ENCODE peak calls at places on chromosomes 1 and 21, in seven cellular contexts. One of them, this sample, is unnamed. For H3K4me1, the result is how much of the 10 kb centered on the place peaks cover.

GRCh38 chr1:156148236-156148635 is 5.1 kb upstream of the SEMA4A start:
- DNase-seq in breast epithelium: no peak
- DNase-seq in left ventricle myocardium inferior: no peak
- DNase-seq in PC-9: no peak
- DNase-seq in heart right ventricle: no peak
- DNase-seq in kidney: no peak
- DNase-seq in colonic mucosa: no peak
- DNase-seq in this sample: no peak

GRCh38 chr1:1137256-1138045 is 21.6 kb upstream of the C1orf159 start:
- DNase-seq in colonic mucosa: peak
- DNase-seq in breast epithelium: no peak
- DNase-seq in heart right ventricle: no peak
- DNase-seq in kidney: no peak
- DNase-seq in left ventricle myocardium inferior: no peak
- DNase-seq in PC-9: no peak
- DNase-seq in this sample: no peak

GRCh38 chr1:246479061-246479460 is 28.0 kb downstream of the SMYD3 start:
- DNase-seq in heart right ventricle: no peak
- DNase-seq in breast epithelium: no peak
- DNase-seq in PC-9: no peak
- DNase-seq in colonic mucosa: no peak
- DNase-seq in left ventricle myocardium inferior: no peak
- DNase-seq in kidney: no peak
- DNase-seq in this sample: no peak

GRCh38 chr1:185441608-185442007 is 124.6 kb upstream of the IVNS1ABP start:
- DNase-seq in left ventricle myocardium inferior: no peak
- DNase-seq in colonic mucosa: no peak
- DNase-seq in breast epithelium: no peak
- DNase-seq in kidney: no peak
- DNase-seq in heart right ventricle: no peak
- DNase-seq in PC-9: peak
- DNase-seq in this sample: peak

GRCh38 chr1:48775817-48776399 is 783 bp downstream of the BEND5 start:
- DNase-seq in left ventricle myocardium inferior: no peak
- DNase-seq in PC-9: no peak
- DNase-seq in breast epithelium: no peak
- DNase-seq in colonic mucosa: no peak
- DNase-seq in kidney: no peak
- DNase-seq in heart right ventricle: no peak
- DNase-seq in this sample: no peak

GRCh38 chr1:70486676-70487470 is 75.8 kb downstream of the CTH start:
- DNase-seq in breast epithelium: no peak
- DNase-seq in PC-9: peak
- DNase-seq in colonic mucosa: no peak
- DNase-seq in kidney: no peak
- DNase-seq in left ventricle myocardium inferior: no peak
- DNase-seq in heart right ventricle: peak
- DNase-seq in this sample: peak

GRCh38 chr1:173342766-173343165 is 134.4 kb upstream of the PRDX6 start:
- DNase-seq in PC-9: no peak
- DNase-seq in heart right ventricle: no peak
- DNase-seq in kidney: no peak
- DNase-seq in breast epithelium: no peak
- DNase-seq in left ventricle myocardium inferior: no peak
- DNase-seq in colonic mucosa: no peak
- DNase-seq in this sample: no peak

GRCh38 chr1:8473892-8474300 is 156.0 kb downstream of the SLC45A1 start:
- DNase-seq in PC-9: no peak
- DNase-seq in kidney: no peak
- DNase-seq in breast epithelium: no peak
- DNase-seq in colonic mucosa: no peak
- DNase-seq in heart right ventricle: no peak
- DNase-seq in left ventricle myocardium inferior: no peak
- DNase-seq in this sample: no peak

GRCh38 chr1:78176448-78176847 is 130.7 kb downstream of the GIPC2 start:
- DNase-seq in breast epithelium: no peak
- DNase-seq in heart right ventricle: peak
- DNase-seq in kidney: no peak
- DNase-seq in colonic mucosa: peak
- DNase-seq in PC-9: no peak
- DNase-seq in left ventricle myocardium inferior: no peak
- DNase-seq in this sample: no peak

GRCh38 chr1:74714429-74715362 is 18.2 kb downstream of the CRYZ start:
- DNase-seq in kidney: no peak
- DNase-seq in colonic mucosa: no peak
- DNase-seq in PC-9: no peak
- DNase-seq in breast epithelium: no peak
- DNase-seq in heart right ventricle: no peak
- DNase-seq in left ventricle myocardium inferior: no peak
- DNase-seq in this sample: no peak

GRCh38 chr1:227072991-227073390 is 132.9 kb downstream of the COQ8A start:
- DNase-seq in breast epithelium: no peak
- DNase-seq in heart right ventricle: no peak
- DNase-seq in colonic mucosa: no peak
- DNase-seq in left ventricle myocardium inferior: no peak
- DNase-seq in PC-9: no peak
- DNase-seq in kidney: no peak
- DNase-seq in this sample: no peak

GRCh38 chr1:115084902-115085505 is 4.3 kb downstream of the TSPAN2 start:
- DNase-seq in kidney: no peak
- DNase-seq in breast epithelium: no peak
- DNase-seq in heart right ventricle: peak
- DNase-seq in colonic mucosa: no peak
- DNase-seq in PC-9: peak
- DNase-seq in left ventricle myocardium inferior: no peak
- DNase-seq in this sample: no peak

GRCh38 chr21:42544544-42544943 is 30.9 kb downstream of the SLC37A1 start:
- DNase-seq in kidney: no peak
- DNase-seq in colonic mucosa: no peak
- DNase-seq in heart right ventricle: no peak
- DNase-seq in left ventricle myocardium inferior: no peak
- DNase-seq in breast epithelium: no peak
- DNase-seq in PC-9: no peak
- DNase-seq in this sample: no peak

GRCh38 chr21:32256873-32257620 is 21.8 kb downstream of the MIS18A start:
- DNase-seq in colonic mucosa: peak
- DNase-seq in kidney: peak
- DNase-seq in PC-9: no peak
- DNase-seq in heart right ventricle: peak
- DNase-seq in left ventricle myocardium inferior: peak
- DNase-seq in breast epithelium: peak
- DNase-seq in this sample: peak

GRCh38 chr1:32622806-32623694 is 27.3 kb downstream of the ZBTB8OS start:
- DNase-seq in heart right ventricle: no peak
- DNase-seq in colonic mucosa: no peak
- DNase-seq in PC-9: no peak
- DNase-seq in breast epithelium: no peak
- DNase-seq in kidney: no peak
- DNase-seq in left ventricle myocardium inferior: no peak
- DNase-seq in this sample: no peak

GRCh38 chr1:47423872-47424271 is 7.8 kb downstream of the FOXE3 start:
- DNase-seq in breast epithelium: no peak
- DNase-seq in heart right ventricle: no peak
- DNase-seq in colonic mucosa: no peak
- DNase-seq in kidney: no peak
- DNase-seq in PC-9: no peak
- DNase-seq in left ventricle myocardium inferior: no peak
- DNase-seq in this sample: no peak

GRCh38 chr1:198681831-198682756 is 43.3 kb downstream of the PTPRC start:
- DNase-seq in heart right ventricle: peak
- DNase-seq in colonic mucosa: peak
- DNase-seq in kidney: no peak
- DNase-seq in left ventricle myocardium inferior: no peak
- DNase-seq in breast epithelium: peak
- DNase-seq in PC-9: peak
- DNase-seq in this sample: no peak

GRCh38 chr1:48674641-48675040 is 102.0 kb downstream of the BEND5 start:
- DNase-seq in PC-9: no peak
- DNase-seq in heart right ventricle: no peak
- DNase-seq in breast epithelium: no peak
- DNase-seq in kidney: no peak
- DNase-seq in left ventricle myocardium inferior: no peak
- DNase-seq in colonic mucosa: no peak
- DNase-seq in this sample: no peak

GRCh38 chr1:4048076-4048475 is 148.0 kb upstream of the C1orf174 start:
- DNase-seq in left ventricle myocardium inferior: no peak
- DNase-seq in PC-9: no peak
- DNase-seq in colonic mucosa: no peak
- DNase-seq in heart right ventricle: no peak
- DNase-seq in breast epithelium: no peak
- DNase-seq in kidney: no peak
- DNase-seq in this sample: no peak

GRCh38 chr1:4044967-4045366 is 144.9 kb upstream of the C1orf174 start:
- DNase-seq in breast epithelium: no peak
- DNase-seq in heart right ventricle: no peak
- DNase-seq in PC-9: no peak
- DNase-seq in colonic mucosa: no peak
- DNase-seq in left ventricle myocardium inferior: no peak
- DNase-seq in kidney: no peak
- DNase-seq in this sample: no peak

GRCh38 chr1:4047666-4048065 is 147.6 kb upstream of the C1orf174 start:
- DNase-seq in PC-9: no peak
- DNase-seq in kidney: no peak
- DNase-seq in colonic mucosa: no peak
- DNase-seq in left ventricle myocardium inferior: no peak
- DNase-seq in heart right ventricle: no peak
- DNase-seq in breast epithelium: no peak
- DNase-seq in this sample: no peak

GRCh38 chr1:4046836-4047461 is 146.9 kb upstream of the C1orf174 start:
- DNase-seq in colonic mucosa: no peak
- DNase-seq in PC-9: no peak
- DNase-seq in breast epithelium: no peak
- DNase-seq in left ventricle myocardium inferior: no peak
- DNase-seq in heart right ventricle: no peak
- DNase-seq in kidney: no peak
- DNase-seq in this sample: no peak

DNA sequence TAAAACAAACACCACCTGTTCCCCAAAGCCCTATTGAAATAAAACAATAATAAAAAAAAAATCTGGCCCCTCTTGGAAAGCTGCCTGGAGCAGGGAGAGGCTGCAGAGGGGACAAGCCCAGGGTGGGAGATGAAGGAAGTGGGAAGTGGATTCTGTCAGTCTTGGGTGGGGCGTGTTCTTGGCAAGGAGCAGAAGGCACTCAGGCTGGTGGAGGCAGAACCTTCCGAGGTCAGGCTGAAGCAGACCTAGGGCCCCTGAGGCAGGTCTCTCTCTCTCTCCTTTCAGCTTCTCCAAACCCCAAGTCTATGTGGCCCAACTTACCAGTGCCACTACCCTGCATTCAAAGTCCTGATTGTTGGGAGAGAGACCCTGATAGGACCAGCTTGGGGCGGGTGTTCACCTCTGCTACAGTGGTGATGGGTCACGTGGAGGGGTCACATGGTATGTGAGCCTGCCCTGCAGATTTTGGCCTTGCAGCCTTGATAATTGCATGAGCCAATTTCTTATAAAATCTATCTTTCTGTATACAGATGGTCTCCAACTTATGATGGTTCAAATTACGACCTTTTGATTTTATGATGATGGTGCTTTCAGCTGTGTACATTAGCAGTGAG is 145.4 kb upstream of the C1orf174 start:
- DNase-seq in left ventricle myocardium inferior: no peak
- DNase-seq in breast epithelium: no peak
- DNase-seq in colonic mucosa: no peak
- DNase-seq in heart right ventricle: no peak
- DNase-seq in PC-9: no peak
- DNase-seq in kidney: no peak
- DNase-seq in this sample: no peak
- H3K4me1 ChIP-seq in left ventricle myocardium inferior: under half
- H3K4me1 ChIP-seq in breast epithelium: under half
- H3K4me1 ChIP-seq in colonic mucosa: under half
- H3K4me1 ChIP-seq in heart right ventricle: under half
- H3K4me1 ChIP-seq in PC-9: under half
- H3K4me1 ChIP-seq in kidney: under half
- H3K4me1 ChIP-seq in this sample: under half

GRCh38 chr1:34926894-34927293 is 2.6 kb downstream of the DLGAP3 start:
- DNase-seq in kidney: no peak
- DNase-seq in colonic mucosa: peak
- DNase-seq in heart right ventricle: no peak
- DNase-seq in PC-9: no peak
- DNase-seq in left ventricle myocardium inferior: no peak
- DNase-seq in breast epithelium: no peak
- DNase-seq in this sample: no peak

GRCh38 chr1:34927316-34927715 is 2.1 kb downstream of the DLGAP3 start:
- DNase-seq in breast epithelium: no peak
- DNase-seq in PC-9: no peak
- DNase-seq in kidney: no peak
- DNase-seq in left ventricle myocardium inferior: no peak
- DNase-seq in colonic mucosa: peak
- DNase-seq in heart right ventricle: no peak
- DNase-seq in this sample: no peak

GRCh38 chr1:34924759-34925555 is 4.5 kb downstream of the DLGAP3 start:
- DNase-seq in left ventricle myocardium inferior: peak
- DNase-seq in kidney: peak
- DNase-seq in breast epithelium: peak
- DNase-seq in PC-9: no peak
- DNase-seq in colonic mucosa: peak
- DNase-seq in heart right ventricle: peak
- DNase-seq in this sample: peak

GRCh38 chr1:34926156-34926555 is 3.3 kb downstream of the DLGAP3 start:
- DNase-seq in breast epithelium: no peak
- DNase-seq in left ventricle myocardium inferior: no peak
- DNase-seq in kidney: no peak
- DNase-seq in colonic mucosa: peak
- DNase-seq in heart right ventricle: no peak
- DNase-seq in PC-9: no peak
- DNase-seq in this sample: no peak

GRCh38 chr1:34925730-34926129 is 3.7 kb downstream of the DLGAP3 start:
- DNase-seq in colonic mucosa: no peak
- DNase-seq in breast epithelium: no peak
- DNase-seq in kidney: no peak
- DNase-seq in heart right ventricle: no peak
- DNase-seq in PC-9: no peak
- DNase-seq in left ventricle myocardium inferior: no peak
- DNase-seq in this sample: no peak
- TF ChIP-seq CTCF in colonic mucosa: no peak
- TF ChIP-seq CTCF in breast epithelium: no peak
- TF ChIP-seq CTCF in kidney: no peak
- TF ChIP-seq CTCF in heart right ventricle: no peak
- TF ChIP-seq CTCF in PC-9: no peak
- TF ChIP-seq CTCF in left ventricle myocardium inferior: no peak
- TF ChIP-seq CTCF in this sample: no peak

DNA sequence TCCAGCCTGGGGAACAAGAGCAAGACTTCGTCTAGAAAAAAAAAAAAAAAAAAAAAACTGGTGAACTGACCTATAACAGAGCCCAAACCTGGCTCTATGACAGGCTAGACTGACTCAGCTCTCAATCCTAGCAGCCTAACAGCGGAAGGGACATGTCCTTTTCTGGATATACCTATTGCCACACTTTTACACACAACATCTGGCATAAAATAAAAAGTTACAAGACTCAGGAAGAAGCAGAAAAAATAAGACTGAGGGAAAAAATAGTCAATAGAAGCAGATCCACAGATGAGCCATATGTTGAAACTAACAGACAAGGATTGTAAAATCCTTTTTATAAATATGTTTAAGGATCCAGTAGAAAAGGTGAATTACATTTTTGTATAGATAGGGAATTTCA is 57.5 kb upstream of the IPO9 start:
- DNase-seq in left ventricle myocardium inferior: no peak
- DNase-seq in PC-9: no peak
- DNase-seq in heart right ventricle: no peak
- DNase-seq in colonic mucosa: no peak
- DNase-seq in kidney: no peak
- DNase-seq in breast epithelium: no peak
- DNase-seq in this sample: no peak
- H3K4me1 ChIP-seq in left ventricle myocardium inferior: half or more
- H3K4me1 ChIP-seq in PC-9: under half
- H3K4me1 ChIP-seq in heart right ventricle: half or more
- H3K4me1 ChIP-seq in colonic mucosa: under half
- H3K4me1 ChIP-seq in kidney: under half
- H3K4me1 ChIP-seq in breast epithelium: under half
- H3K4me1 ChIP-seq in this sample: under half

GRCh38 chr1:119827010-119827409 is 15.8 kb upstream of the REG4 start:
- DNase-seq in left ventricle myocardium inferior: no peak
- DNase-seq in colonic mucosa: no peak
- DNase-seq in breast epithelium: no peak
- DNase-seq in kidney: no peak
- DNase-seq in PC-9: no peak
- DNase-seq in heart right ventricle: no peak
- DNase-seq in this sample: no peak
- TF ChIP-seq CTCF in left ventricle myocardium inferior: no peak
- TF ChIP-seq CTCF in colonic mucosa: peak
- TF ChIP-seq CTCF in breast epithelium: no peak
- TF ChIP-seq CTCF in kidney: no peak
- TF ChIP-seq CTCF in PC-9: peak
- TF ChIP-seq CTCF in heart right ventricle: no peak
- TF ChIP-seq CTCF in this sample: no peak